ENCODE peak calls at places on chromosomes 11 and 22, in six cellular contexts. One of them, this sample, is unnamed.
A peak's percentile ranks its signal among the peaks of the same experiment; 100 is the strongest.

GRCh38 chr11:131002145-131002544 is 85.9 kb upstream of the SNX19 start:
- DNase-seq in heart left ventricle: no peak
- DNase-seq in K562: no peak
- DNase-seq in fibroblast of lung: no peak
- DNase-seq in ovary: no peak
- DNase-seq in thyroid gland: no peak
- DNase-seq in this sample: no peak

GRCh38 chr22:26398741-26399153 is 30.3 kb upstream of the ASPHD2 start:
- DNase-seq in heart left ventricle: peak; percentile 39
- DNase-seq in K562: peak; percentile 69
- DNase-seq in fibroblast of lung: peak; percentile 77
- DNase-seq in ovary: peak; percentile 9
- DNase-seq in thyroid gland: peak; percentile 43
- DNase-seq in this sample: peak; percentile 62

GRCh38 chr11:64318694-64319420 is 936 bp downstream of the PRDX5 start:
- DNase-seq in heart left ventricle: no peak
- DNase-seq in K562: peak; percentile 59
- DNase-seq in fibroblast of lung: no peak
- DNase-seq in ovary: no peak
- DNase-seq in thyroid gland: no peak
- DNase-seq in this sample: no peak

GRCh38 chr22:48279465-48279765 is 1517.0 kb downstream of the TBC1D22A start:
- DNase-seq in heart left ventricle: no peak
- DNase-seq in K562: no peak
- DNase-seq in fibroblast of lung: no peak
- DNase-seq in ovary: no peak
- DNase-seq in thyroid gland: no peak
- DNase-seq in this sample: peak; percentile 23

GRCh38 chr22:45435544-45436139 is 22.1 kb downstream of the RIBC2 start:
- DNase-seq in heart left ventricle: peak; percentile 86
- DNase-seq in K562: peak; percentile 80
- DNase-seq in fibroblast of lung: peak; percentile 79
- DNase-seq in ovary: peak; percentile 85
- DNase-seq in thyroid gland: peak; percentile 94
- DNase-seq in this sample: peak; percentile 92

GRCh38 chr11:34724973-34725372 is 104.1 kb downstream of the EHF start:
- DNase-seq in heart left ventricle: no peak
- DNase-seq in K562: no peak
- DNase-seq in fibroblast of lung: no peak
- DNase-seq in ovary: no peak
- DNase-seq in thyroid gland: no peak
- DNase-seq in this sample: no peak

GRCh38 chr22:35353318-35353717 is 27.6 kb upstream of the HMOX1 start:
- DNase-seq in heart left ventricle: no peak
- DNase-seq in K562: no peak
- DNase-seq in fibroblast of lung: no peak
- DNase-seq in ovary: no peak
- DNase-seq in thyroid gland: no peak
- DNase-seq in this sample: no peak

GRCh38 chr11:111982019-111982464 is 43.2 kb upstream of the DLAT start:
- DNase-seq in heart left ventricle: peak; percentile 39
- DNase-seq in K562: peak; percentile 84
- DNase-seq in fibroblast of lung: peak; percentile 35
- DNase-seq in ovary: peak; percentile 31
- DNase-seq in thyroid gland: peak; percentile 95
- DNase-seq in this sample: peak; percentile 87

GRCh38 chr11:16804104-16804947 is 65.9 kb downstream of the C11orf58 start:
- DNase-seq in heart left ventricle: peak; percentile 63
- DNase-seq in K562: no peak
- DNase-seq in fibroblast of lung: peak; percentile 20
- DNase-seq in ovary: no peak
- DNase-seq in thyroid gland: no peak
- DNase-seq in this sample: no peak

GRCh38 chr11:41309716-41310115 is 149.7 kb downstream of the LRRC4C start:
- DNase-seq in heart left ventricle: no peak
- DNase-seq in K562: no peak
- DNase-seq in fibroblast of lung: no peak
- DNase-seq in ovary: no peak
- DNase-seq in thyroid gland: no peak
- DNase-seq in this sample: no peak

GRCh38 chr22:37485714-37486223 is 415 bp downstream of the MFNG start:
- DNase-seq in heart left ventricle: no peak
- DNase-seq in K562: no peak
- DNase-seq in fibroblast of lung: no peak
- DNase-seq in ovary: no peak
- DNase-seq in thyroid gland: no peak
- DNase-seq in this sample: no peak

GRCh38 chr22:31345331-31346254 is 553 bp downstream of the PATZ1 start:
- DNase-seq in heart left ventricle: peak; percentile 87
- DNase-seq in K562: peak; percentile 91
- DNase-seq in fibroblast of lung: peak; percentile 84
- DNase-seq in ovary: peak; percentile 84
- DNase-seq in thyroid gland: peak; percentile 87
- DNase-seq in this sample: peak; percentile 76

DNA sequence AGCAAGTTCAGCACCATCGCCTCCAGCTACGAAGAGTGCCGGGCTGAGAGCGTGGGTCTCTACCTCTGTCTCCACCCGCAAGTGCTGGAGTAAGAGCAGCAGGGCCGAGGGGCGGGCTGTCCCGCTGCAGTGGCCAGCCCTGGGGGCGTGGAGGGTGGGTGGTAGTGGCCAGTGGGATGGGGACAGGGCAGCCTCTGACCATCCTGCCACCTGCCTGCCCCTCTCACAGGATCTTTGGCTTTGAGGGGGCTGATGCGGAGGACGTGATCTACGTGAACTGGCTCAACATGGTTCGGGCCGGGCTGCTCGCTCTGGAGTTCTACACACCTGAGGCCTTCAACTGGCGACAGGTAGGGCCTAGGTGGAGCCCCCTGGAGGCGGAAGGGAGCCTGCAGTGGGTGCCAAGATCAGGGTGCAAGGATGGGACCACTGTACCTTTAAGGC is 15.0 kb upstream of the BBS1 start:
- DNase-seq in heart left ventricle: no peak
- DNase-seq in K562: no peak
- DNase-seq in fibroblast of lung: no peak
- DNase-seq in ovary: no peak
- DNase-seq in thyroid gland: no peak
- DNase-seq in this sample: no peak
- TF ChIP-seq CTCF in heart left ventricle: no peak
- TF ChIP-seq CTCF in K562: peak; percentile 47
- TF ChIP-seq CTCF in fibroblast of lung: peak; percentile 28
- TF ChIP-seq CTCF in ovary: no peak
- TF ChIP-seq CTCF in thyroid gland: no peak
- TF ChIP-seq CTCF in this sample: no peak

DNA sequence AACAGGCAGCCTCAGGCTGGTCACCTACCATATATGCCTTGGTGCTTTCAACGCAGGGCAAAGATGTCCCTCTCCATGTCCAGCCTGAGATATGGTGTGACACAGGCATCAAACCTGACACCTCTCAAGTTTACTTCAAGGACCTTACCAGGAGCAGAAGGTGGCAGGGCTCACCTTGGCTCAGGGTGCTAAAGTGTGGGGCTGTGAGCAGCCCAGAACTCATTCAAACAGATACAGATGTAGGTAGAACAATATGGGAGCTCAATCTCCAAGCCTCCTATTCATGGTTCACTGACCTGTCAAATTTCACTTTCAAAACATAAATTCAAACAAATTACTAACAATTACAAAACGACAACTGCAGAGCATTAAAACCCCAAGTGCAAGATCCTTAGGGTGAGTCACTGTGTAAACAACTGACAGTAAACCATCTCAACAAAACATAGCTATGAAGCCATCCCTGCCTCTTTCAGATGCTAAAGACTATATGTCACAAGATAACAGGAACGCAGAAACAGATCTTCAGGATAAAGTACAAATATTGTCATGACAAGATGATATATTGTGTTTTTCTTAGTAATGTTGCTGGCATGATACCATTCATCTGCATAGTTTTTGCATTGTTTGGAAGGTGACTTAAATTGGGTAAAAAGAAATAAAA is 303.5 kb upstream of the ANO3 start:
- DNase-seq in heart left ventricle: no peak
- DNase-seq in K562: no peak
- DNase-seq in fibroblast of lung: peak; percentile 58
- DNase-seq in ovary: no peak
- DNase-seq in thyroid gland: no peak
- DNase-seq in this sample: no peak
- H3K4me3 ChIP-seq in heart left ventricle: no peak overlapping the region
- H3K4me3 ChIP-seq in K562: no peak overlapping the region
- H3K4me3 ChIP-seq in fibroblast of lung: no peak overlapping the region
- H3K4me3 ChIP-seq in ovary: no peak overlapping the region
- H3K4me3 ChIP-seq in thyroid gland: no peak overlapping the region
- H3K4me3 ChIP-seq in this sample: no peak overlapping the region

DNA sequence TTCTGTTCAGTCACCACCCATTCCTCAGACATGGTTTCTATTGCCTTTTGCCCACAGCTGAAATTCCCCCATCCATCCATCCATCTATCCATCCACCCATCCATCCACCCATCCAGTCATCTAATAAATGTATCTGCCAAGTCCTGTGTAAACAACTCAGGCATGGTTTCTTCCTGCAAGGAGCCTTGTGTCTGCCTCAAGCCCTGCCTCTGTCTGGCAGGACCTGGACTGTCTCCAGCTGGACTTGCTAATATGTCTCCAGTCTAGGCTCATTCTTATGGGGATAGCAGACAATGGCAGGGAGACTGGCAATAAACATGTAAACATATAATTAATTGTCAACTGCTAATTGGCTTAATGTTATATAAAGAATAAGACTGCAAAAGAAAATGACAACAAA is 64.7 kb upstream of the AMPD3 start:
- DNase-seq in heart left ventricle: no peak
- DNase-seq in K562: no peak
- DNase-seq in fibroblast of lung: peak; percentile 63
- DNase-seq in ovary: no peak
- DNase-seq in thyroid gland: peak; percentile 60
- DNase-seq in this sample: peak; percentile 89
- H3K4me1 ChIP-seq in heart left ventricle: peaks cover 8% of the 10 kb centered on the region
- H3K4me1 ChIP-seq in K562: no peaks in the 10 kb centered on the region
- H3K4me1 ChIP-seq in fibroblast of lung: peaks cover 41% of the 10 kb centered on the region
- H3K4me1 ChIP-seq in ovary: peaks cover 26% of the 10 kb centered on the region
- H3K4me1 ChIP-seq in thyroid gland: peaks cover 28% of the 10 kb centered on the region
- H3K4me1 ChIP-seq in this sample: peaks cover 12% of the 10 kb centered on the region

GRCh38 chr11:133529807-133530500 is 2.3 kb downstream of the OPCML start:
- DNase-seq in heart left ventricle: no peak
- DNase-seq in K562: no peak
- DNase-seq in fibroblast of lung: no peak
- DNase-seq in ovary: no peak
- DNase-seq in thyroid gland: no peak
- DNase-seq in this sample: no peak

GRCh38 chr11:133531971-133532651 is at the start of gene OPCML:
- DNase-seq in heart left ventricle: no peak
- DNase-seq in K562: no peak
- DNase-seq in fibroblast of lung: no peak
- DNase-seq in ovary: no peak
- DNase-seq in thyroid gland: no peak
- DNase-seq in this sample: no peak

GRCh38 chr11:133531450-133531849 is 851 bp downstream of the OPCML start:
- DNase-seq in heart left ventricle: no peak
- DNase-seq in K562: no peak
- DNase-seq in fibroblast of lung: no peak
- DNase-seq in ovary: no peak
- DNase-seq in thyroid gland: no peak
- DNase-seq in this sample: no peak

GRCh38 chr11:133533205-133533604 is 904 bp upstream of the OPCML start:
- DNase-seq in heart left ventricle: no peak
- DNase-seq in K562: no peak
- DNase-seq in fibroblast of lung: no peak
- DNase-seq in ovary: no peak
- DNase-seq in thyroid gland: no peak
- DNase-seq in this sample: no peak

GRCh38 chr11:133530501-133530835 is 1.8 kb downstream of the OPCML start:
- DNase-seq in heart left ventricle: no peak
- DNase-seq in K562: no peak
- DNase-seq in fibroblast of lung: no peak
- DNase-seq in ovary: no peak
- DNase-seq in thyroid gland: no peak
- DNase-seq in this sample: no peak
- TF ChIP-seq CTCF in heart left ventricle: no peak
- TF ChIP-seq CTCF in K562: no peak
- TF ChIP-seq CTCF in fibroblast of lung: no peak
- TF ChIP-seq CTCF in ovary: no peak
- TF ChIP-seq CTCF in thyroid gland: no peak
- TF ChIP-seq CTCF in this sample: no peak

DNA sequence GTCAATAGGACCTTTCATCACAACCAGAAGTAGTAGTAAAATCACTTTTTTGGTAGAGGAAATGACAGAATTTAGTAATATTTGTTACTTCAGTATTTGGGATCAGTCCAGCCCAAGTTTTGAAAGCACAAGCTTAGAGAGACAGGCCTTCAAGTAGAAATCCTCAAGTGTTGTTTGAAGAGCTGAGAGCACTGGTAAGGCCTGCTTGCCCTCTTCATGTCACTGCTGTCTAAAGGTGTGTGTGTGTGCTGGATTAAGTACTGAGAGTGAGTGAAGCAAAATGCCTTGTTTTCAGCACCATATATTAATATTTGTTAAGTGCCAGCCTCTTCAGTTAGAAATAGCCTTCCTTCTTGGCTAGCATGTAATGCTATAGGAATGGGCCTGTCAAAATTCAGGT is 137.2 kb downstream of the WNT11 start:
- DNase-seq in heart left ventricle: no peak
- DNase-seq in K562: no peak
- DNase-seq in fibroblast of lung: no peak
- DNase-seq in ovary: no peak
- DNase-seq in thyroid gland: peak; percentile 53
- DNase-seq in this sample: no peak
- H3K4me3 ChIP-seq in heart left ventricle: no peak overlapping the region
- H3K4me3 ChIP-seq in K562: no peak overlapping the region
- H3K4me3 ChIP-seq in fibroblast of lung: no peak overlapping the region
- H3K4me3 ChIP-seq in ovary: no peak overlapping the region
- H3K4me3 ChIP-seq in thyroid gland: no peak overlapping the region
- H3K4me3 ChIP-seq in this sample: no peak overlapping the region

DNA sequence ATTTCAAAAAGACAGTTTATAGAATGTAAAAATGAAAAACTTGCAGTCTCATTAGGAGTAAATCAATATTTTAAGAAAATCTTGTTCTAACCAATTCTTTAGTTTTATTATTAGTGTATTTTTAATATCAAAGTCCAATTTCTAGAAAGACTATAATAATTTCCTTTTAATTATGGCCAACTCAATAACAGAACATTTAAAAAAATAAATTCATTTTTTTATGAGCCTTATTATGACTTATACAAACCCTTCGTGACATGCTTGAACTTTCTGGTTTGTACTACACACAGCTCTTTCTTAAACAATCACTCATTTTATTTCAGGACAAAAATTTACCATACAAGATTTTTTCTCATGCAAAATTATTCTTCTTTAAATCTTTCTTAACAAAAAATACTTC is 11.7 kb upstream of the MRGPRE start:
- DNase-seq in heart left ventricle: no peak
- DNase-seq in K562: no peak
- DNase-seq in fibroblast of lung: no peak
- DNase-seq in ovary: no peak
- DNase-seq in thyroid gland: no peak
- DNase-seq in this sample: no peak
- H3K4me1 ChIP-seq in heart left ventricle: no peaks in the 10 kb centered on the region
- H3K4me1 ChIP-seq in K562: no peaks in the 10 kb centered on the region
- H3K4me1 ChIP-seq in fibroblast of lung: no peaks in the 10 kb centered on the region
- H3K4me1 ChIP-seq in ovary: no peaks in the 10 kb centered on the region
- H3K4me1 ChIP-seq in thyroid gland: no peaks in the 10 kb centered on the region
- H3K4me1 ChIP-seq in this sample: no peaks in the 10 kb centered on the region

This sample was measured in prostate gland.